ENCODE peak calls at places on chromosome 6, in four cellular contexts. One of them, this sample, is unnamed.

GRCh38 chr6:125310994-125311649 is 9.4 kb upstream of the HDDC2 start:
- DNase-seq in prostate gland: peak
- DNase-seq in heart left ventricle: no peak
- DNase-seq in dorsolateral prefrontal cortex: peak
- DNase-seq in this sample: peak

GRCh38 chr6:69216127-69216526 is 580.7 kb downstream of the LMBRD1 start:
- DNase-seq in prostate gland: no peak
- DNase-seq in heart left ventricle: no peak
- DNase-seq in dorsolateral prefrontal cortex: no peak
- DNase-seq in this sample: no peak

GRCh38 chr6:134520181-134521115 is 202.5 kb upstream of the SGK1 start:
- DNase-seq in prostate gland: no peak
- DNase-seq in heart left ventricle: no peak
- DNase-seq in dorsolateral prefrontal cortex: no peak
- DNase-seq in this sample: no peak

GRCh38 chr6:16481680-16482079 is 243.3 kb downstream of the GMPR start:
- DNase-seq in prostate gland: no peak
- DNase-seq in heart left ventricle: no peak
- DNase-seq in dorsolateral prefrontal cortex: no peak
- DNase-seq in this sample: no peak

GRCh38 chr6:142947702-142948480 is 2.9 kb upstream of the HIVEP2 start:
- DNase-seq in prostate gland: no peak
- DNase-seq in heart left ventricle: no peak
- DNase-seq in dorsolateral prefrontal cortex: no peak
- DNase-seq in this sample: no peak

GRCh38 chr6:63418741-63419140 is 99.0 kb upstream of the LGSN start:
- DNase-seq in prostate gland: no peak
- DNase-seq in heart left ventricle: no peak
- DNase-seq in dorsolateral prefrontal cortex: peak
- DNase-seq in this sample: no peak

GRCh38 chr6:100050550-100050949 is 56.5 kb upstream of the MCHR2 start:
- DNase-seq in prostate gland: no peak
- DNase-seq in heart left ventricle: no peak
- DNase-seq in dorsolateral prefrontal cortex: no peak
- DNase-seq in this sample: no peak

GRCh38 chr6:141195251-141195832 is 937.4 kb upstream of the GJE1 start:
- DNase-seq in prostate gland: no peak
- DNase-seq in heart left ventricle: no peak
- DNase-seq in dorsolateral prefrontal cortex: no peak
- DNase-seq in this sample: no peak

GRCh38 chr6:105442369-105442768 is 39.5 kb upstream of the PREP start:
- DNase-seq in prostate gland: no peak
- DNase-seq in heart left ventricle: no peak
- DNase-seq in dorsolateral prefrontal cortex: no peak
- DNase-seq in this sample: no peak

GRCh38 chr6:13354331-13355042 is 26.1 kb upstream of the TBC1D7 start:
- DNase-seq in prostate gland: no peak
- DNase-seq in heart left ventricle: no peak
- DNase-seq in dorsolateral prefrontal cortex: no peak
- DNase-seq in this sample: no peak

GRCh38 chr6:14819001-14819400 is 426.9 kb upstream of the JARID2 start:
- DNase-seq in prostate gland: no peak
- DNase-seq in heart left ventricle: no peak
- DNase-seq in dorsolateral prefrontal cortex: no peak
- DNase-seq in this sample: no peak
- TF ChIP-seq CTCF in prostate gland: no peak
- TF ChIP-seq CTCF in heart left ventricle: no peak
- TF ChIP-seq CTCF in dorsolateral prefrontal cortex: no peak
- TF ChIP-seq CTCF in this sample: no peak

GRCh38 chr6:132910759-132911158 is 96.4 kb downstream of the RPS12 start:
- DNase-seq in prostate gland: no peak
- DNase-seq in heart left ventricle: no peak
- DNase-seq in dorsolateral prefrontal cortex: no peak
- DNase-seq in this sample: no peak

GRCh38 chr6:132909742-132910141 is 95.4 kb downstream of the RPS12 start:
- DNase-seq in prostate gland: no peak
- DNase-seq in heart left ventricle: no peak
- DNase-seq in dorsolateral prefrontal cortex: no peak
- DNase-seq in this sample: no peak

GRCh38 chr6:132907915-132908314 is 93.5 kb downstream of the RPS12 start:
- DNase-seq in prostate gland: no peak
- DNase-seq in heart left ventricle: no peak
- DNase-seq in dorsolateral prefrontal cortex: no peak
- DNase-seq in this sample: no peak

GRCh38 chr6:132902866-132903265 is 88.5 kb downstream of the RPS12 start:
- DNase-seq in prostate gland: no peak
- DNase-seq in heart left ventricle: no peak
- DNase-seq in dorsolateral prefrontal cortex: no peak
- DNase-seq in this sample: no peak

DNA sequence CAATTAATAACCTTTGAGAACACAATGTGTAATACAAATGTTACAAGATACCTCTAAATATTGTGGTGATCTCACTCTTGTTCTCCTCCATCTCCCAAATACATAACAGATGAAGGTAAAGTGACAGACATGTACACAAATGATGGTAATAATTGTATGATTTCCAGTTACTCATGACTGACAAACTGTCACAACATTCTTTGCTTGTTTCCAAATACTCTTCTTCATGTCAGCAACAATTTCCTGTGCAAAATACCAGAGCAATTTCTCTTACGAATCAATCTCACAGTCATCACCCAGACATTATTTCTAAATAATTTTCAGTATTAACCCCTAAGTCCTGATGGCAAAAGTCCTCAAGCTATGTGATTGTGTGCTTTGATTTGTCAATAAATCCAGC is 92.9 kb downstream of the RPS12 start:
- DNase-seq in prostate gland: no peak
- DNase-seq in heart left ventricle: no peak
- DNase-seq in dorsolateral prefrontal cortex: no peak
- DNase-seq in this sample: no peak
- H3K4me3 ChIP-seq in prostate gland: no peak
- H3K4me3 ChIP-seq in heart left ventricle: no peak
- H3K4me3 ChIP-seq in dorsolateral prefrontal cortex: no peak
- H3K4me3 ChIP-seq in this sample: no peak

DNA sequence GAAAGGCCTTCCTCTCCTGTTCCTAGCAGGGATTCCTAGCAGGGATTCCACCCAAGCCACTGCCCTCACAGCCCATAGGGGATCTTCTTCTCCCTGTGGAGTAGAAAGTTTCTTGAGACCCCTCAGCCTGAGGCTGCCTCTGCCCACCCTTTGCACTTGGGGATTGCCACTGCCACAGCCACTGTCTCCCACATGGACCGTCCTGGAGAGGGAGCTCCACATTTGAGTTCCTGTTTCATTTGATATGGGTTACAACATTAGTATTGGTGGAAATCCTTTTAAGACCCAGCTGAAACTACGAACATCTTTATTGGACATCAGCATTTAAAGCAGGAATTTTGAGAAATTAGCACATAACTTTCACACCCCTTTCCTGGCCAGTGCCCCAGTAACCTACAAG is 25.6 kb downstream of the HLA-G start:
- DNase-seq in prostate gland: no peak
- DNase-seq in heart left ventricle: no peak
- DNase-seq in dorsolateral prefrontal cortex: no peak
- DNase-seq in this sample: no peak
- TF ChIP-seq CTCF in prostate gland: no peak
- TF ChIP-seq CTCF in heart left ventricle: no peak
- TF ChIP-seq CTCF in dorsolateral prefrontal cortex: no peak
- TF ChIP-seq CTCF in this sample: no peak

GRCh38 chr6:3990692-3991491 is 88.0 kb downstream of the FAM217A start:
- DNase-seq in prostate gland: peak
- DNase-seq in heart left ventricle: peak
- DNase-seq in dorsolateral prefrontal cortex: peak
- DNase-seq in this sample: peak
- H3K4me3 ChIP-seq in prostate gland: peak
- H3K4me3 ChIP-seq in heart left ventricle: peak
- H3K4me3 ChIP-seq in dorsolateral prefrontal cortex: peak
- H3K4me3 ChIP-seq in this sample: peak

DNA sequence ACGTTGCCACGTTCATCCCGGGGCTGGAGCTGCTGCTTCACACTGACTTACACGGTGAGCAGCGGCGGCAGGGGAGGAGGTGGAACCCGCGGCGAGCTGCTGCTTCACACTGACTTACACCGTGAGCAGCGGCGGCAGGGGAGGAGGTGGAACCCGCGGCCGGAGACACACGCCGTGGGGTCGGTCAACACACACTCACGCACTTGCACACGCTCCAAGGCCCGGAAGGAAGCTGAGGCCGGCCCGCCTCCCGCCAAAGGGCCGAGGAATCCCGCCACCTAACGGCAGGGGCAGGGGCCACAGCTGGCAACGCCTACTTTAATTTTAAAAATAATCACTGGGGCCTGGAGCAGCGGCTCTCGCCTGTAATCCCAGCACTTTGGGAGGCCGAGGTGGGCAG is 94.4 kb upstream of the FOXC1 start:
- DNase-seq in prostate gland: no peak
- DNase-seq in heart left ventricle: no peak
- DNase-seq in dorsolateral prefrontal cortex: no peak
- DNase-seq in this sample: no peak
- TF ChIP-seq CTCF in prostate gland: no peak
- TF ChIP-seq CTCF in heart left ventricle: no peak
- TF ChIP-seq CTCF in dorsolateral prefrontal cortex: no peak
- TF ChIP-seq CTCF in this sample: peak

DNA sequence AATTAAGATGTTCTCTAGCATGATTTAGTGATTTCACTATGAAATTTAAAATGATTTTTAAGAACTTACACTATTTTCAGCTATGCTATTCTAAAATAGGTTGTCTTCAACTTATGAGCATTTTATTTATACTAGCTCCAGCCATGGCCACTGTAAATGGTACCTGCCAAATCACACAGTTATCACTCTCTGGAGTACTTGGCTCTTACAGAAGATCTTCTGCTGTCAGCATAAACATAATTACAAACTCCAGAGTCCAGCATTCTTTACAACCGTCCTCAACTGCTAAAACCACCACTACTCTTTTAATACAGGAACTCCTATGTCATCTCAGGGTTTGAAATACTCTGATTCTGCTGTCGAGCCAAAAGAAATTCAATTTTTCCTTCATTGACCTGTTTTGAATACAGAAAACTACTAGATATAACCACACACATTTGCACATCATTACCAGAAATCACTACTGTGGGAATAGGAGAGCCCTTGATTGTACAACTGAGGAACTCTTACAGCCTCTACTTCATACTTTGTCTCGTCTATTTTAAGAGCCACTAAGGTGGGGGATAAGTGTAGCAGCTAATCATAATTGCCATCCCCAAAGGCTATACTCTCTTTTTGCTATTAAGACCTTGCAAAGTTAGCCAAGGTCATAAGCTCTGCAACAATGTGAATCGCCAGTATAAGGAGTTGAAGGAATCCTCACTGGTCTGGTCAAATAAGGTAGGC is 93.7 kb downstream of the PHIP start:
- DNase-seq in prostate gland: no peak
- DNase-seq in heart left ventricle: no peak
- DNase-seq in dorsolateral prefrontal cortex: no peak
- DNase-seq in this sample: no peak
- H3K4me3 ChIP-seq in prostate gland: no peak
- H3K4me3 ChIP-seq in heart left ventricle: no peak
- H3K4me3 ChIP-seq in dorsolateral prefrontal cortex: no peak
- H3K4me3 ChIP-seq in this sample: no peak

GRCh38 chr6:14474816-14475215 is 357.2 kb downstream of the CD83 start:
- DNase-seq in prostate gland: no peak
- DNase-seq in heart left ventricle: no peak
- DNase-seq in dorsolateral prefrontal cortex: no peak
- DNase-seq in this sample: no peak
- TF ChIP-seq CTCF in prostate gland: no peak
- TF ChIP-seq CTCF in heart left ventricle: no peak
- TF ChIP-seq CTCF in dorsolateral prefrontal cortex: no peak
- TF ChIP-seq CTCF in this sample: no peak

DNA sequence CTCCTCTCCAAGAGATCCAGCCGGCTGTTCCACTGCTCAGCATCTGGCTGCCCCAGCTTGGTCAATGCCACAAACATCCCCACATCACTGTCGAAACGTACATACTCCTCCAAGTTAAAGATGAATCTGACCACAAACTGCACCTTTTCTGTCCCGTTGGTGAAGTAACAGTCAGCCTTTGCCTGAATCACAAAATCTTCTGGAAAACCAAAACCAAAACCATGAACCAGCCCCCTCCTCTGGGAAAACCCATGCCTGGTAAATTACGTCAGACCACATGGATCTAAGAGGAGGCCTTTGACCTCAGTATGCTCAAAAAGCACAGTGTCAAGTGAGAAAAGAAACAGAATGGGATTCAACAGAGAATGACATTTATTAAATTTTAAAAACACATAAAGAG is 1.7 kb downstream of the HLA-DOB start:
- DNase-seq in prostate gland: no peak
- DNase-seq in heart left ventricle: no peak
- DNase-seq in dorsolateral prefrontal cortex: no peak
- DNase-seq in this sample: no peak
- H3K4me3 ChIP-seq in prostate gland: no peak
- H3K4me3 ChIP-seq in heart left ventricle: no peak
- H3K4me3 ChIP-seq in dorsolateral prefrontal cortex: no peak
- H3K4me3 ChIP-seq in this sample: no peak